ENCODE peak calls at places on chromosomes 4 and X, in five cellular contexts. One of them, this sample, is unnamed.

GRCh38 chr4:158710814-158711213 is 12.4 kb downstream of the PPID start:
- DNase-seq in A549: peak
- DNase-seq in uterus: no peak
- DNase-seq in breast epithelium: no peak
- DNase-seq in GM13977: no peak
- DNase-seq in this sample: no peak

GRCh38 chr4:169060396-169061081 is 50.5 kb upstream of the CBR4 start:
- DNase-seq in breast epithelium: no peak
- DNase-seq in GM13977: no peak
- DNase-seq in A549: no peak
- DNase-seq in uterus: no peak
- DNase-seq in this sample: no peak

GRCh38 chr4:11028334-11028733 is 343.8 kb upstream of the CLNK start:
- DNase-seq in breast epithelium: no peak
- DNase-seq in uterus: no peak
- DNase-seq in GM13977: no peak
- DNase-seq in A549: no peak
- DNase-seq in this sample: no peak

GRCh38 chr4:158255727-158256324 is 45.5 kb downstream of the TMEM144 start:
- DNase-seq in uterus: no peak
- DNase-seq in A549: peak
- DNase-seq in GM13977: peak
- DNase-seq in breast epithelium: no peak
- DNase-seq in this sample: no peak

GRCh38 chr4:141853091-141853734 is 216.8 kb downstream of the IL15 start:
- DNase-seq in A549: peak
- DNase-seq in GM13977: no peak
- DNase-seq in uterus: no peak
- DNase-seq in breast epithelium: no peak
- DNase-seq in this sample: no peak

GRCh38 chr4:184818216-184818564 is 7.6 kb downstream of the ACSL1 start:
- DNase-seq in breast epithelium: no peak
- DNase-seq in GM13977: peak
- DNase-seq in A549: no peak
- DNase-seq in uterus: no peak
- DNase-seq in this sample: no peak

GRCh38 chrX:153600032-153600373 is 1.1 kb upstream of the CCNQ start:
- DNase-seq in GM13977: no peak
- DNase-seq in breast epithelium: no peak
- DNase-seq in uterus: no peak
- DNase-seq in A549: peak
- DNase-seq in this sample: no peak

GRCh38 chr4:147498031-147498700 is 17.3 kb downstream of the EDNRA start:
- DNase-seq in A549: no peak
- DNase-seq in uterus: no peak
- DNase-seq in breast epithelium: no peak
- DNase-seq in GM13977: no peak
- DNase-seq in this sample: no peak

GRCh38 chr4:8542776-8543525 is 37.2 kb upstream of the GPR78 start:
- DNase-seq in A549: no peak
- DNase-seq in GM13977: no peak
- DNase-seq in breast epithelium: no peak
- DNase-seq in uterus: no peak
- DNase-seq in this sample: no peak

GRCh38 chr4:1367230-1367935 is 20.4 kb downstream of the UVSSA start:
- DNase-seq in GM13977: no peak
- DNase-seq in uterus: no peak
- DNase-seq in A549: no peak
- DNase-seq in breast epithelium: no peak
- DNase-seq in this sample: no peak

GRCh38 chrX:86348669-86349068 is 200.4 kb downstream of the DACH2 start:
- DNase-seq in uterus: no peak
- DNase-seq in breast epithelium: no peak
- DNase-seq in A549: peak
- DNase-seq in GM13977: no peak
- DNase-seq in this sample: no peak

GRCh38 chrX:69371159-69371558 is 133.0 kb upstream of the NALF2 start:
- DNase-seq in GM13977: no peak
- DNase-seq in uterus: no peak
- DNase-seq in A549: no peak
- DNase-seq in breast epithelium: no peak
- DNase-seq in this sample: no peak

GRCh38 chr4:81627617-81628016 is 155.9 kb upstream of the RASGEF1B start:
- DNase-seq in A549: no peak
- DNase-seq in GM13977: no peak
- DNase-seq in uterus: no peak
- DNase-seq in breast epithelium: no peak
- DNase-seq in this sample: no peak

GRCh38 chr4:183455431-183456145 is 11.2 kb downstream of the CDKN2AIP start:
- DNase-seq in breast epithelium: no peak
- DNase-seq in uterus: no peak
- DNase-seq in A549: no peak
- DNase-seq in GM13977: no peak
- DNase-seq in this sample: no peak

GRCh38 chr4:1751919-1752283 is 30.6 kb downstream of the TACC3 start:
- DNase-seq in A549: no peak
- DNase-seq in GM13977: no peak
- DNase-seq in uterus: no peak
- DNase-seq in breast epithelium: no peak
- DNase-seq in this sample: no peak

GRCh38 chr4:7377223-7377865 is 57.4 kb downstream of the PSAPL1 start:
- DNase-seq in A549: no peak
- DNase-seq in breast epithelium: no peak
- DNase-seq in GM13977: no peak
- DNase-seq in uterus: no peak
- DNase-seq in this sample: no peak

GRCh38 chr4:3661989-3662388 is 104.2 kb upstream of the ADRA2C start:
- DNase-seq in uterus: no peak
- DNase-seq in GM13977: no peak
- DNase-seq in breast epithelium: no peak
- DNase-seq in A549: no peak
- DNase-seq in this sample: no peak

GRCh38 chr4:15684498-15684897 is 2.9 kb downstream of the FAM200B start:
- DNase-seq in breast epithelium: no peak
- DNase-seq in A549: no peak
- DNase-seq in GM13977: no peak
- DNase-seq in uterus: no peak
- DNase-seq in this sample: no peak

GRCh38 chr4:15681067-15681371 is 608 bp upstream of the FAM200B start:
- DNase-seq in GM13977: no peak
- DNase-seq in A549: no peak
- DNase-seq in uterus: no peak
- DNase-seq in breast epithelium: no peak
- DNase-seq in this sample: no peak

GRCh38 chr4:15682340-15682725 is 706 bp downstream of the FAM200B start:
- DNase-seq in breast epithelium: no peak
- DNase-seq in A549: no peak
- DNase-seq in GM13977: no peak
- DNase-seq in uterus: no peak
- DNase-seq in this sample: no peak

GRCh38 chr4:15682790-15683495 is 1.3 kb downstream of the FAM200B start:
- DNase-seq in A549: no peak
- DNase-seq in GM13977: no peak
- DNase-seq in uterus: no peak
- DNase-seq in breast epithelium: no peak
- DNase-seq in this sample: no peak

GRCh38 chr4:15681372-15682339 is at the start of gene FAM200B:
- DNase-seq in breast epithelium: peak
- DNase-seq in uterus: peak
- DNase-seq in GM13977: peak
- DNase-seq in A549: peak
- DNase-seq in this sample: peak
- TF ChIP-seq CTCF in breast epithelium: no peak
- TF ChIP-seq CTCF in uterus: no peak
- TF ChIP-seq CTCF in GM13977: no peak
- TF ChIP-seq CTCF in A549: no peak
- TF ChIP-seq CTCF in this sample: no peak

GRCh38 chr4:48904101-48904500 is 2.5 kb downstream of the OCIAD2 start:
- DNase-seq in GM13977: no peak
- DNase-seq in A549: no peak
- DNase-seq in breast epithelium: no peak
- DNase-seq in uterus: no peak
- DNase-seq in this sample: no peak

GRCh38 chr4:48907706-48908477 is 1.3 kb upstream of the OCIAD2 start:
- DNase-seq in uterus: no peak
- DNase-seq in breast epithelium: no peak
- DNase-seq in A549: no peak
- DNase-seq in GM13977: no peak
- DNase-seq in this sample: no peak

GRCh38 chr4:48904541-48905142 is 1.9 kb downstream of the OCIAD2 start:
- DNase-seq in A549: no peak
- DNase-seq in GM13977: no peak
- DNase-seq in uterus: no peak
- DNase-seq in breast epithelium: no peak
- DNase-seq in this sample: no peak

GRCh38 chr4:48906283-48907173 is at the start of gene OCIAD2:
- DNase-seq in breast epithelium: peak
- DNase-seq in A549: peak
- DNase-seq in GM13977: peak
- DNase-seq in uterus: peak
- DNase-seq in this sample: peak

GRCh38 chr4:48905363-48906015 is 1.1 kb downstream of the OCIAD2 start:
- DNase-seq in breast epithelium: no peak
- DNase-seq in A549: peak
- DNase-seq in uterus: no peak
- DNase-seq in GM13977: no peak
- DNase-seq in this sample: no peak
- TF ChIP-seq CTCF in breast epithelium: no peak
- TF ChIP-seq CTCF in A549: no peak
- TF ChIP-seq CTCF in uterus: no peak
- TF ChIP-seq CTCF in GM13977: no peak
- TF ChIP-seq CTCF in this sample: no peak

DNA sequence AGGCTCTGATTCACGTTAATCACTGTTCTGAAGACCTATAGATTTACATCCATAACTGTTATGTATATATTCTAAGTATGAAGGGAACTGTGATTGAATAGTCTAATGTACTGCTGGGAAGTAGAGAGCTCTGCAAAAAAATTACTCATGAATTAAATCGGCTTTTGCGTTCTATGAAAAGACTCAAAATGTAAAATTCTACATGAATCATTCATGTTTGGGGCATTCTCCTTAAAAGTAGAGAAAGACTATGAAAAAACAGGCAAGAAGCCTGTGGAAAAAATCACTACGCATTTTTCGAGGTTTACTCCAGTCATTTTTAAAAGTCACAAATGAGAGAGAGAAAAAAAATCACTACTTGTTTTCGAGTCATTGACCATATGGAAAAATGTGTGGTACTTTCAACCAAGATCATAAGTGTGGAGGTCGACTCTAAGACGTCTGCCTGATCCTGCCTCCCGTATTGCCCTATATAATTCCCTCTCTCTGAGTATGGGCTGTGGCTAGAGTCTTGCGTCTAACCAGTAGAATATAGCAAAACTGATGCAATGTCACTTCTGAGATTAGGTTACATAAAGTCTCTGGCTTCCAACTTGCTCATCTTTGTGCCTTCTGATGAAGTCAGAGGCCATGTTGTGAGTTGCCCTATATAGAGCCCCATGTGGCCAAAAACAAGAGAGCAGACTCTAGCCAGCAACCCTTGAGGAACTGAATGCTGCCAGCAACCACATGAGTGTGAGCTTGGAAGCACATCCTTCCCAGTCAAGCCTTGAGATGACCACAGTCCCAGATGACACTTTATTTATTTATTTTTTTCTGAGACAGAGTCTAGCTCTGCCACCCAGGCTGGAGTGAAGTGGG is 32.1 kb upstream of the VEGFD start:
- DNase-seq in uterus: no peak
- DNase-seq in breast epithelium: no peak
- DNase-seq in GM13977: no peak
- DNase-seq in A549: peak
- DNase-seq in this sample: no peak
- TF ChIP-seq CTCF in uterus: no peak
- TF ChIP-seq CTCF in breast epithelium: no peak
- TF ChIP-seq CTCF in GM13977: no peak
- TF ChIP-seq CTCF in A549: no peak
- TF ChIP-seq CTCF in this sample: no peak

DNA sequence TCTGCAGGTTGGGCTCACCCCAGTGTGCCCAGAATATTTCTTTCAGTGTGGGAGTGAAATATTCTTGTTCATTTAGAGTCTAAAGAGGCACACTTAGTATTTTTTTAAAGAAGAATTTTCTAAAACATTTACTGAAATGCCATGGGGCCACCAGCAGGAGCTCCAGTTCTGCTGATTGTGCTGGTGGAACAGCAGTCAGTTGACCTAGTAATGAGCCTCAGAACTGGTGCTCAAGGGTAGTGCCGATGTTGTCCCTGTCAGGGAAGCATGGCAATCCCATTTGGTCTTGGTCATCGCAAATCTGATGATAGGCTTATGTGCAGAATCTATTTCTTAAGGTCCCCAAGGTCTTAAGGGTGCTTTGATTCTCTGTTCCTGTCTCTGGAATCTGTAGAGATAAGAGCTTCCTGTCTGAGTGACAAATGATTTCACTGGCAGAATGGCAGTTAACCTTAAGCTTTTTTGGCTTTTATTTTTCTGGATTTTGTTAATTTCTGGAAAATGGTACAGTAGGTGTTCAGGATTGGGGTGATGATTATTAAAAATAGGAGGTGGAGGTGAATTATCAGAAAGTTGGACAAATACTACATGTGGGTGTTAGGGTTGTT is 31.3 kb downstream of the JADE1 start:
- DNase-seq in GM13977: no peak
- DNase-seq in uterus: no peak
- DNase-seq in A549: no peak
- DNase-seq in breast epithelium: no peak
- DNase-seq in this sample: no peak
- TF ChIP-seq CTCF in GM13977: no peak
- TF ChIP-seq CTCF in uterus: no peak
- TF ChIP-seq CTCF in A549: no peak
- TF ChIP-seq CTCF in breast epithelium: no peak
- TF ChIP-seq CTCF in this sample: no peak

GRCh38 chr4:72340803-72341431 is 228.1 kb downstream of the ADAMTS3 start:
- DNase-seq in uterus: no peak
- DNase-seq in A549: no peak
- DNase-seq in GM13977: no peak
- DNase-seq in breast epithelium: no peak
- DNase-seq in this sample: no peak
- TF ChIP-seq CTCF in uterus: no peak
- TF ChIP-seq CTCF in A549: no peak
- TF ChIP-seq CTCF in GM13977: no peak
- TF ChIP-seq CTCF in breast epithelium: no peak
- TF ChIP-seq CTCF in this sample: no peak

GRCh38 chrX:101785142-101785541 is 125.5 kb upstream of the ARMCX2 start:
- DNase-seq in A549: no peak
- DNase-seq in uterus: no peak
- DNase-seq in breast epithelium: no peak
- DNase-seq in GM13977: no peak
- DNase-seq in this sample: no peak

GRCh38 chrX:101787934-101788333 is 128.3 kb upstream of the ARMCX2 start:
- DNase-seq in uterus: no peak
- DNase-seq in A549: peak
- DNase-seq in GM13977: no peak
- DNase-seq in breast epithelium: no peak
- DNase-seq in this sample: no peak
- TF ChIP-seq CTCF in uterus: no peak
- TF ChIP-seq CTCF in A549: no peak
- TF ChIP-seq CTCF in GM13977: no peak
- TF ChIP-seq CTCF in breast epithelium: no peak
- TF ChIP-seq CTCF in this sample: no peak